ENCODE peak calls at places on chromosomes 13 and 19, in nine cellular contexts. One of them, this sample, is unnamed.
A peak's percentile ranks its signal among the peaks of the same experiment; 100 is the strongest.

GRCh38 chr13:56351041-56351440 is 789.7 kb upstream of the PRR20A start:
- DNase-seq in PC-3: peak; percentile 28
- DNase-seq in MM.1S: no peak
- DNase-seq in SK-N-SH: no peak
- DNase-seq in GM23248: no peak
- DNase-seq in neural progenitor cell: peak; percentile 23
- DNase-seq in hepatocyte: no peak
- DNase-seq in OCI-LY7: no peak
- DNase-seq in HCT116: no peak
- DNase-seq in this sample: peak; percentile 41

GRCh38 chr13:48181482-48182145 is 51.4 kb upstream of the ITM2B start:
- DNase-seq in neural progenitor cell: no peak
- DNase-seq in PC-3: no peak
- DNase-seq in SK-N-SH: no peak
- DNase-seq in MM.1S: no peak
- DNase-seq in hepatocyte: no peak
- DNase-seq in HCT116: no peak
- DNase-seq in OCI-LY7: no peak
- DNase-seq in GM23248: no peak
- DNase-seq in this sample: no peak

GRCh38 chr13:30031488-30031887 is 181.1 kb upstream of the UBL3 start:
- DNase-seq in SK-N-SH: no peak
- DNase-seq in PC-3: no peak
- DNase-seq in OCI-LY7: no peak
- DNase-seq in hepatocyte: no peak
- DNase-seq in MM.1S: no peak
- DNase-seq in GM23248: no peak
- DNase-seq in neural progenitor cell: no peak
- DNase-seq in HCT116: no peak
- DNase-seq in this sample: no peak

GRCh38 chr13:98874029-98874397 is 103.9 kb downstream of the DOCK9 start:
- DNase-seq in OCI-LY7: no peak
- DNase-seq in GM23248: no peak
- DNase-seq in MM.1S: no peak
- DNase-seq in hepatocyte: no peak
- DNase-seq in SK-N-SH: no peak
- DNase-seq in HCT116: no peak
- DNase-seq in neural progenitor cell: no peak
- DNase-seq in PC-3: no peak
- DNase-seq in this sample: no peak

GRCh38 chr19:17424743-17425365 is 5.0 kb downstream of the MVB12A start:
- DNase-seq in OCI-LY7: peak; percentile 71
- DNase-seq in GM23248: peak; percentile 24
- DNase-seq in HCT116: no peak
- DNase-seq in MM.1S: no peak
- DNase-seq in PC-3: peak; percentile 25
- DNase-seq in neural progenitor cell: peak; percentile 95
- DNase-seq in SK-N-SH: peak; percentile 91
- DNase-seq in hepatocyte: peak; percentile 81
- DNase-seq in this sample: peak; percentile 94

GRCh38 chr13:110815471-110816204 is 99.2 kb downstream of the ANKRD10 start:
- DNase-seq in HCT116: no peak
- DNase-seq in GM23248: no peak
- DNase-seq in OCI-LY7: no peak
- DNase-seq in PC-3: peak; percentile 38
- DNase-seq in SK-N-SH: no peak
- DNase-seq in MM.1S: no peak
- DNase-seq in neural progenitor cell: no peak
- DNase-seq in hepatocyte: no peak
- DNase-seq in this sample: no peak

GRCh38 chr19:28289294-28290063 is 923.5 kb downstream of the UQCRFS1 start:
- DNase-seq in HCT116: no peak
- DNase-seq in MM.1S: no peak
- DNase-seq in neural progenitor cell: no peak
- DNase-seq in hepatocyte: peak; percentile 49
- DNase-seq in PC-3: no peak
- DNase-seq in SK-N-SH: peak; percentile 18
- DNase-seq in GM23248: peak; percentile 89
- DNase-seq in OCI-LY7: no peak
- DNase-seq in this sample: no peak

GRCh38 chr13:57629391-57629804 is 2.1 kb upstream of the PCDH17 start:
- DNase-seq in HCT116: no peak
- DNase-seq in hepatocyte: peak; percentile 34
- DNase-seq in SK-N-SH: peak; percentile 32
- DNase-seq in MM.1S: no peak
- DNase-seq in PC-3: no peak
- DNase-seq in neural progenitor cell: no peak
- DNase-seq in OCI-LY7: no peak
- DNase-seq in GM23248: peak; percentile 14
- DNase-seq in this sample: peak; percentile 11

GRCh38 chr13:97202761-97203160 is 19.4 kb upstream of the MBNL2 start:
- DNase-seq in HCT116: no peak
- DNase-seq in hepatocyte: no peak
- DNase-seq in PC-3: no peak
- DNase-seq in GM23248: no peak
- DNase-seq in SK-N-SH: no peak
- DNase-seq in neural progenitor cell: no peak
- DNase-seq in OCI-LY7: no peak
- DNase-seq in MM.1S: no peak
- DNase-seq in this sample: no peak

GRCh38 chr13:76644906-76645305 is 241.3 kb downstream of the KCTD12 start:
- DNase-seq in PC-3: no peak
- DNase-seq in hepatocyte: no peak
- DNase-seq in SK-N-SH: no peak
- DNase-seq in HCT116: no peak
- DNase-seq in neural progenitor cell: no peak
- DNase-seq in GM23248: no peak
- DNase-seq in MM.1S: no peak
- DNase-seq in OCI-LY7: no peak
- DNase-seq in this sample: no peak

GRCh38 chr13:52356327-52356726 is 49.6 kb downstream of the THSD1 start:
- DNase-seq in SK-N-SH: no peak
- DNase-seq in HCT116: no peak
- DNase-seq in MM.1S: no peak
- DNase-seq in PC-3: peak; percentile 81
- DNase-seq in neural progenitor cell: no peak
- DNase-seq in GM23248: peak; percentile 80
- DNase-seq in hepatocyte: no peak
- DNase-seq in OCI-LY7: no peak
- DNase-seq in this sample: no peak

GRCh38 chr19:18419195-18419698 is at the start of gene SSBP4:
- DNase-seq in neural progenitor cell: peak; percentile 91
- DNase-seq in OCI-LY7: peak; percentile 88
- DNase-seq in GM23248: peak; percentile 93
- DNase-seq in MM.1S: peak; percentile 69
- DNase-seq in HCT116: no peak
- DNase-seq in hepatocyte: peak; percentile 94
- DNase-seq in SK-N-SH: peak; percentile 97
- DNase-seq in PC-3: peak; percentile 85
- DNase-seq in this sample: peak; percentile 88

DNA sequence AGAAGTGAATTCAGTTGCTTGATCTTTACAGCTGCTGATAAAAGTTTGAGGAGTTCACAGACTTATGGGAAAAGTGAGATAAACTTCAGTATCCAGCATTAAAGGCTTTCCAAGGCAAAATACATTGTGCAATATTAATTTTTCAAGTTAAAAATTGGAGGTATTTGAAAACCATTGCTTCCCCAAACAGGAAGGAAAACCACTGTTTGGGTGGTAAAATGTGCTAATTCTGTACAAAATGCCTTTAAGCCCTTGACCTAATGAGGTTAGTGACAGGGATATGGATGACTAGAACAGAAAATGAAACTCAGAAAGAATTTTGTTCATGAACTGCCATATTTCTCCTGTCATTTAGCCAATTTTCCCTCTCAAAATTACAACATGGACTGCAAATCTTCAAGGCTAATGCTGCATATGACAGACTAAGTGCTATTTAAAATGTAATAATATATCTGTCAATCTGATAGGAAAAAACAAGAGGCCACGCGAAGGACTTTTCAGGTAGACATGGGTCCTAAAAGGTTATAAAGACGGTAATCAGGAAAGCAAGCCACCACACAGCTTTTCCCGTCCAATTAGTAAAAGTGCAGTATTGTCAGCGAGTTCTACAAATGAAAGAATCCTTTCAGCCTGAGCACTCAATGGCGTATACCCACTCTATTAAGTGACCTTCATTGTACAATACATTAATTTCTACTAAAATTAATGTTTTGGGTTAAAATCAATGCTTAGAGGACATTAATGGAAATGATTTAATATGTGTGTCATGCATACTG is 212.8 kb downstream of the ENOX1 start:
- DNase-seq in PC-3: no peak
- DNase-seq in GM23248: no peak
- DNase-seq in hepatocyte: no peak
- DNase-seq in OCI-LY7: no peak
- DNase-seq in MM.1S: no peak
- DNase-seq in neural progenitor cell: no peak
- DNase-seq in HCT116: no peak
- DNase-seq in SK-N-SH: no peak
- DNase-seq in this sample: no peak
- TF ChIP-seq EZH2phosphoT487 in PC-3: no peak
- TF ChIP-seq EZH2phosphoT487 in GM23248: no peak
- TF ChIP-seq EZH2phosphoT487 in hepatocyte: no peak
- TF ChIP-seq EZH2phosphoT487 in OCI-LY7: no peak
- TF ChIP-seq EZH2phosphoT487 in MM.1S: no peak
- TF ChIP-seq EZH2phosphoT487 in neural progenitor cell: no peak
- TF ChIP-seq EZH2phosphoT487 in HCT116: no peak
- TF ChIP-seq EZH2phosphoT487 in SK-N-SH: no peak
- TF ChIP-seq EZH2phosphoT487 in this sample: no peak

GRCh38 chr19:2185734-2186070 is 22.0 kb downstream of the DOT1L start:
- DNase-seq in hepatocyte: no peak
- DNase-seq in GM23248: no peak
- DNase-seq in OCI-LY7: no peak
- DNase-seq in MM.1S: no peak
- DNase-seq in neural progenitor cell: no peak
- DNase-seq in SK-N-SH: no peak
- DNase-seq in PC-3: no peak
- DNase-seq in HCT116: no peak
- DNase-seq in this sample: no peak

GRCh38 chr19:2184422-2185012 is 20.8 kb downstream of the DOT1L start:
- DNase-seq in PC-3: no peak
- DNase-seq in OCI-LY7: no peak
- DNase-seq in SK-N-SH: no peak
- DNase-seq in MM.1S: no peak
- DNase-seq in neural progenitor cell: no peak
- DNase-seq in GM23248: no peak
- DNase-seq in hepatocyte: no peak
- DNase-seq in HCT116: no peak
- DNase-seq in this sample: no peak

GRCh38 chr19:2187164-2187563 is 23.4 kb downstream of the DOT1L start:
- DNase-seq in hepatocyte: no peak
- DNase-seq in MM.1S: no peak
- DNase-seq in OCI-LY7: no peak
- DNase-seq in PC-3: no peak
- DNase-seq in neural progenitor cell: no peak
- DNase-seq in HCT116: no peak
- DNase-seq in SK-N-SH: no peak
- DNase-seq in GM23248: no peak
- DNase-seq in this sample: no peak

GRCh38 chr19:2188708-2189385 is 25.1 kb downstream of the DOT1L start:
- DNase-seq in HCT116: no peak
- DNase-seq in MM.1S: no peak
- DNase-seq in GM23248: peak; percentile 88
- DNase-seq in OCI-LY7: no peak
- DNase-seq in PC-3: no peak
- DNase-seq in SK-N-SH: no peak
- DNase-seq in hepatocyte: no peak
- DNase-seq in neural progenitor cell: no peak
- DNase-seq in this sample: no peak

GRCh38 chr19:2186071-2186846 is 22.5 kb downstream of the DOT1L start:
- DNase-seq in MM.1S: no peak
- DNase-seq in OCI-LY7: no peak
- DNase-seq in hepatocyte: peak; percentile 85
- DNase-seq in GM23248: peak; percentile 98
- DNase-seq in neural progenitor cell: peak; percentile 39
- DNase-seq in HCT116: no peak
- DNase-seq in PC-3: no peak
- DNase-seq in SK-N-SH: no peak
- DNase-seq in this sample: no peak
- TF ChIP-seq EZH2phosphoT487 in MM.1S: no peak
- TF ChIP-seq EZH2phosphoT487 in OCI-LY7: no peak
- TF ChIP-seq EZH2phosphoT487 in hepatocyte: no peak
- TF ChIP-seq EZH2phosphoT487 in GM23248: no peak
- TF ChIP-seq EZH2phosphoT487 in neural progenitor cell: no peak
- TF ChIP-seq EZH2phosphoT487 in HCT116: no peak
- TF ChIP-seq EZH2phosphoT487 in PC-3: no peak
- TF ChIP-seq EZH2phosphoT487 in SK-N-SH: no peak
- TF ChIP-seq EZH2phosphoT487 in this sample: no peak

GRCh38 chr13:113774177-113775107 is 15.4 kb downstream of the TMEM255B start:
- DNase-seq in SK-N-SH: peak; percentile 50
- DNase-seq in GM23248: peak; percentile 77
- DNase-seq in OCI-LY7: no peak
- DNase-seq in neural progenitor cell: no peak
- DNase-seq in MM.1S: no peak
- DNase-seq in PC-3: peak; percentile 81
- DNase-seq in hepatocyte: no peak
- DNase-seq in HCT116: no peak
- DNase-seq in this sample: no peak

GRCh38 chr13:113775451-113776145 is 16.6 kb downstream of the TMEM255B start:
- DNase-seq in hepatocyte: no peak
- DNase-seq in OCI-LY7: no peak
- DNase-seq in neural progenitor cell: no peak
- DNase-seq in GM23248: no peak
- DNase-seq in PC-3: no peak
- DNase-seq in SK-N-SH: no peak
- DNase-seq in HCT116: no peak
- DNase-seq in MM.1S: no peak
- DNase-seq in this sample: no peak

GRCh38 chr13:113776231-113777125 is 17.5 kb downstream of the TMEM255B start:
- DNase-seq in neural progenitor cell: no peak
- DNase-seq in OCI-LY7: no peak
- DNase-seq in hepatocyte: no peak
- DNase-seq in GM23248: no peak
- DNase-seq in MM.1S: peak; percentile 95
- DNase-seq in PC-3: no peak
- DNase-seq in SK-N-SH: no peak
- DNase-seq in HCT116: no peak
- DNase-seq in this sample: no peak

GRCh38 chr13:113781571-113781970 is 22.5 kb downstream of the TMEM255B start:
- DNase-seq in hepatocyte: no peak
- DNase-seq in PC-3: peak; percentile 4
- DNase-seq in OCI-LY7: no peak
- DNase-seq in MM.1S: no peak
- DNase-seq in neural progenitor cell: no peak
- DNase-seq in GM23248: no peak
- DNase-seq in HCT116: no peak
- DNase-seq in SK-N-SH: no peak
- DNase-seq in this sample: no peak

GRCh38 chr13:113777311-113778260 is 18.6 kb downstream of the TMEM255B start:
- DNase-seq in GM23248: peak; percentile 52
- DNase-seq in neural progenitor cell: peak; percentile 88
- DNase-seq in MM.1S: peak; percentile 48
- DNase-seq in HCT116: no peak
- DNase-seq in hepatocyte: peak; percentile 60
- DNase-seq in OCI-LY7: no peak
- DNase-seq in SK-N-SH: no peak
- DNase-seq in PC-3: no peak
- DNase-seq in this sample: peak; percentile 78
- TF ChIP-seq EZH2phosphoT487 in GM23248: no peak
- TF ChIP-seq EZH2phosphoT487 in neural progenitor cell: no peak
- TF ChIP-seq EZH2phosphoT487 in MM.1S: no peak
- TF ChIP-seq EZH2phosphoT487 in HCT116: no peak
- TF ChIP-seq EZH2phosphoT487 in hepatocyte: no peak
- TF ChIP-seq EZH2phosphoT487 in OCI-LY7: no peak
- TF ChIP-seq EZH2phosphoT487 in SK-N-SH: no peak
- TF ChIP-seq EZH2phosphoT487 in PC-3: no peak
- TF ChIP-seq EZH2phosphoT487 in this sample: no peak

GRCh38 chr13:44068737-44069136 is 189.0 kb downstream of the LACC1 start:
- DNase-seq in neural progenitor cell: no peak
- DNase-seq in PC-3: peak; percentile 82
- DNase-seq in hepatocyte: no peak
- DNase-seq in MM.1S: no peak
- DNase-seq in OCI-LY7: no peak
- DNase-seq in GM23248: peak; percentile 76
- DNase-seq in SK-N-SH: no peak
- DNase-seq in HCT116: peak; percentile 13
- DNase-seq in this sample: peak; percentile 41
- TF ChIP-seq EZH2phosphoT487 in neural progenitor cell: no peak
- TF ChIP-seq EZH2phosphoT487 in PC-3: no peak
- TF ChIP-seq EZH2phosphoT487 in hepatocyte: no peak
- TF ChIP-seq EZH2phosphoT487 in MM.1S: no peak
- TF ChIP-seq EZH2phosphoT487 in OCI-LY7: no peak
- TF ChIP-seq EZH2phosphoT487 in GM23248: no peak
- TF ChIP-seq EZH2phosphoT487 in SK-N-SH: no peak
- TF ChIP-seq EZH2phosphoT487 in HCT116: no peak
- TF ChIP-seq EZH2phosphoT487 in this sample: no peak

This sample was measured in GM23338.